ENCODE peak calls at places on chromosomes 3 and 15, in five cellular contexts. One of them, this sample, is unnamed.

GRCh38 chr3:102299125-102299877 is 135.5 kb upstream of the ZPLD1 start:
- DNase-seq in A549: no peak
- DNase-seq in spleen: no peak
- DNase-seq in fibroblast of lung: no peak
- DNase-seq in kidney: no peak
- DNase-seq in this sample: no peak

GRCh38 chr3:32443471-32443870 is 51.8 kb downstream of the CMTM7 start:
- DNase-seq in A549: no peak
- DNase-seq in spleen: no peak
- DNase-seq in fibroblast of lung: peak; percentile 39
- DNase-seq in kidney: no peak
- DNase-seq in this sample: no peak

GRCh38 chr3:11002456-11002855 is 9.9 kb downstream of the SLC6A1 start:
- DNase-seq in A549: no peak
- DNase-seq in spleen: no peak
- DNase-seq in fibroblast of lung: no peak
- DNase-seq in kidney: no peak
- DNase-seq in this sample: no peak

GRCh38 chr3:136818851-136819783 is at the start of gene SLC35G2:
- DNase-seq in A549: peak; percentile 66
- DNase-seq in spleen: peak; percentile 83
- DNase-seq in fibroblast of lung: peak; percentile 87
- DNase-seq in kidney: peak; percentile 76
- DNase-seq in this sample: peak; percentile 58

GRCh38 chr3:159765860-159766294 is 222.8 kb upstream of the IL12A start:
- DNase-seq in A549: no peak
- DNase-seq in spleen: no peak
- DNase-seq in fibroblast of lung: no peak
- DNase-seq in kidney: no peak
- DNase-seq in this sample: no peak

GRCh38 chr15:66196565-66196964 is 57.0 kb downstream of the MEGF11 start:
- DNase-seq in A549: no peak
- DNase-seq in spleen: no peak
- DNase-seq in fibroblast of lung: no peak
- DNase-seq in kidney: no peak
- DNase-seq in this sample: no peak

GRCh38 chr3:42148982-42149432 is 57.9 kb downstream of the TRAK1 start:
- DNase-seq in A549: peak; percentile 15
- DNase-seq in spleen: no peak
- DNase-seq in fibroblast of lung: peak; percentile 89
- DNase-seq in kidney: no peak
- DNase-seq in this sample: peak; percentile 29

GRCh38 chr15:66390670-66391069 is 4.0 kb downstream of the MAP2K1 start:
- DNase-seq in A549: no peak
- DNase-seq in spleen: no peak
- DNase-seq in fibroblast of lung: peak; percentile 15
- DNase-seq in kidney: no peak
- DNase-seq in this sample: no peak

GRCh38 chr3:76129441-76129840 is 344.1 kb upstream of the ZNF717 start:
- DNase-seq in A549: no peak
- DNase-seq in spleen: no peak
- DNase-seq in fibroblast of lung: no peak
- DNase-seq in kidney: no peak
- DNase-seq in this sample: no peak

GRCh38 chr3:23459915-23460546 is 256.9 kb downstream of the UBE2E2 start:
- DNase-seq in A549: no peak
- DNase-seq in spleen: no peak
- DNase-seq in fibroblast of lung: no peak
- DNase-seq in kidney: no peak
- DNase-seq in this sample: no peak

GRCh38 chr15:53522878-53523455 is 236.5 kb downstream of the WDR72 start:
- DNase-seq in A549: no peak
- DNase-seq in spleen: no peak
- DNase-seq in fibroblast of lung: no peak
- DNase-seq in kidney: no peak
- DNase-seq in this sample: peak; percentile 88

GRCh38 chr3:162538906-162539305 is 1042.3 kb downstream of the OTOL1 start:
- DNase-seq in A549: no peak
- DNase-seq in spleen: no peak
- DNase-seq in fibroblast of lung: no peak
- DNase-seq in kidney: no peak
- DNase-seq in this sample: no peak

GRCh38 chr3:51796859-51797258 is 17.8 kb upstream of the IQCF6 start:
- DNase-seq in A549: no peak
- DNase-seq in spleen: no peak
- DNase-seq in fibroblast of lung: no peak
- DNase-seq in kidney: no peak
- DNase-seq in this sample: no peak

GRCh38 chr15:52730163-52730562 is 51.0 kb upstream of the ATOSA start:
- DNase-seq in A549: peak; percentile 35
- DNase-seq in spleen: no peak
- DNase-seq in fibroblast of lung: no peak
- DNase-seq in kidney: no peak
- DNase-seq in this sample: no peak

GRCh38 chr3:151015762-151016161 is 43.2 kb upstream of the CLRN1 start:
- DNase-seq in A549: no peak
- DNase-seq in spleen: no peak
- DNase-seq in fibroblast of lung: no peak
- DNase-seq in kidney: no peak
- DNase-seq in this sample: no peak

GRCh38 chr3:107063351-107063750 is 313.9 kb upstream of the CCDC54 start:
- DNase-seq in A549: no peak
- DNase-seq in spleen: no peak
- DNase-seq in fibroblast of lung: no peak
- DNase-seq in kidney: no peak
- DNase-seq in this sample: no peak

GRCh38 chr3:59017617-59017984 is 32.2 kb downstream of the CFAP20DC start:
- DNase-seq in A549: no peak
- DNase-seq in spleen: no peak
- DNase-seq in fibroblast of lung: no peak
- DNase-seq in kidney: peak; percentile 35
- DNase-seq in this sample: no peak

GRCh38 chr3:127033786-127034185 is 50.9 kb downstream of the PLXNA1 start:
- DNase-seq in A549: no peak
- DNase-seq in spleen: no peak
- DNase-seq in fibroblast of lung: no peak
- DNase-seq in kidney: peak; percentile 56
- DNase-seq in this sample: no peak

GRCh38 chr15:19987389-19988048 is 554.1 kb downstream of the GOLGA6L6 start:
- DNase-seq in A549: no peak
- DNase-seq in spleen: no peak
- DNase-seq in fibroblast of lung: no peak
- DNase-seq in kidney: no peak
- DNase-seq in this sample: no peak

GRCh38 chr3:117278424-117279190 is 569.0 kb downstream of the TUSC7 start:
- DNase-seq in A549: peak; percentile 90
- DNase-seq in spleen: no peak
- DNase-seq in fibroblast of lung: peak; percentile 8
- DNase-seq in kidney: no peak
- DNase-seq in this sample: no peak

GRCh38 chr3:8501388-8502131 is at the start of gene LMCD1:
- DNase-seq in A549: peak; percentile 97
- DNase-seq in spleen: peak; percentile 94
- DNase-seq in fibroblast of lung: peak; percentile 95
- DNase-seq in kidney: peak; percentile 99
- DNase-seq in this sample: peak; percentile 94

GRCh38 chr3:55320928-55321327 is 166.2 kb downstream of the WNT5A start:
- DNase-seq in A549: no peak
- DNase-seq in spleen: no peak
- DNase-seq in fibroblast of lung: peak; percentile 30
- DNase-seq in kidney: no peak
- DNase-seq in this sample: no peak

GRCh38 chr3:187986514-187986934 is 167.4 kb upstream of the LPP start:
- DNase-seq in A549: peak; percentile 70
- DNase-seq in spleen: no peak
- DNase-seq in fibroblast of lung: peak; percentile 75
- DNase-seq in kidney: no peak
- DNase-seq in this sample: peak; percentile 55

GRCh38 chr15:64803526-64803925 is 21.9 kb downstream of the PIF1 start:
- DNase-seq in A549: no peak
- DNase-seq in spleen: no peak
- DNase-seq in fibroblast of lung: no peak
- DNase-seq in kidney: no peak
- DNase-seq in this sample: no peak

GRCh38 chr15:64804619-64805018 is 20.8 kb downstream of the PIF1 start:
- DNase-seq in A549: no peak
- DNase-seq in spleen: no peak
- DNase-seq in fibroblast of lung: no peak
- DNase-seq in kidney: no peak
- DNase-seq in this sample: no peak

GRCh38 chr15:64800476-64800875 is 25.0 kb downstream of the PIF1 start:
- DNase-seq in A549: peak; percentile 33
- DNase-seq in spleen: no peak
- DNase-seq in fibroblast of lung: no peak
- DNase-seq in kidney: no peak
- DNase-seq in this sample: no peak
- H3K27ac ChIP-seq in A549: no peak overlapping the region
- H3K27ac ChIP-seq in spleen: no peak overlapping the region
- H3K27ac ChIP-seq in fibroblast of lung: no peak overlapping the region
- H3K27ac ChIP-seq in kidney: no peak overlapping the region
- H3K27ac ChIP-seq in this sample: no peak overlapping the region

GRCh38 chr15:71128939-71129562 is 13.8 kb downstream of the THSD4 start:
- DNase-seq in A549: peak; percentile 61
- DNase-seq in spleen: no peak
- DNase-seq in fibroblast of lung: no peak
- DNase-seq in kidney: no peak
- DNase-seq in this sample: no peak

GRCh38 chr15:71124937-71125755 is 9.9 kb downstream of the THSD4 start:
- DNase-seq in A549: no peak
- DNase-seq in spleen: no peak
- DNase-seq in fibroblast of lung: peak; percentile 37
- DNase-seq in kidney: no peak
- DNase-seq in this sample: peak; percentile 33

GRCh38 chr15:71127083-71127482 is 11.8 kb downstream of the THSD4 start:
- DNase-seq in A549: no peak
- DNase-seq in spleen: no peak
- DNase-seq in fibroblast of lung: no peak
- DNase-seq in kidney: no peak
- DNase-seq in this sample: no peak

GRCh38 chr15:71129660-71130059 is 14.4 kb downstream of the THSD4 start:
- DNase-seq in A549: peak; percentile 51
- DNase-seq in spleen: no peak
- DNase-seq in fibroblast of lung: no peak
- DNase-seq in kidney: no peak
- DNase-seq in this sample: no peak

DNA sequence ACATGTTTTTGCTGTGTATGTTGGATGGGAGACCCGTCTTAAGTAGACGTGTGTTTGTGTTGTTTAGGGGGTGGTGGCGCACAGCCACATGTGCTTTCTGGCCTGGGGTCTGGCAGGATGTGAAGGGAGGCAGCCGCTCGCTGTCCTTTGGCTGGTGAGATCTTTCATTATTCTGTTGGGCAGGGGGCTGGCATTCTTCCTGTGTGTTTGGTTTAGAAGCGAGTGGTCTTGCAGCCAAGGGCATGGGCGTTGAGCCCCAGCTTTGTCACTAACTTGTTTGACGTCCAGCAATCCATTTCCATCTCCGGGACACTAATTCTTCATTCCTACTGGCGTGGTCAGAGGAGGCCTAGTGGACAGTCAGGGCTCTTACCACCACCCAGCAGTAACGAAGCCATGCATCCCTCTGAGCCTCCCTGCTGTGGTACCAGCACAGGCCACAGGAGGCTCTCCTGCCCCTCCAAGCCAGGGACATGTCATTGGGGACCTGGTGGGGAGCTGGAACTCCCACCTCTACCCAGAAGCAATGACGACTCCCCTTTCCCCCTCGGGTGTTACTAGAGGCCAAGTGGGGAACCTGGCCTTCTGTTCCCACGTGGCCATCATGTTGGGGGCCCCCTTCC is 10.7 kb downstream of the THSD4 start:
- DNase-seq in A549: peak; percentile 68
- DNase-seq in spleen: no peak
- DNase-seq in fibroblast of lung: peak; percentile 46
- DNase-seq in kidney: no peak
- DNase-seq in this sample: no peak
- TF ChIP-seq CTCF in A549: no peak
- TF ChIP-seq CTCF in spleen: no peak
- TF ChIP-seq CTCF in fibroblast of lung: peak; percentile 52
- TF ChIP-seq CTCF in kidney: no peak
- TF ChIP-seq CTCF in this sample: no peak

DNA sequence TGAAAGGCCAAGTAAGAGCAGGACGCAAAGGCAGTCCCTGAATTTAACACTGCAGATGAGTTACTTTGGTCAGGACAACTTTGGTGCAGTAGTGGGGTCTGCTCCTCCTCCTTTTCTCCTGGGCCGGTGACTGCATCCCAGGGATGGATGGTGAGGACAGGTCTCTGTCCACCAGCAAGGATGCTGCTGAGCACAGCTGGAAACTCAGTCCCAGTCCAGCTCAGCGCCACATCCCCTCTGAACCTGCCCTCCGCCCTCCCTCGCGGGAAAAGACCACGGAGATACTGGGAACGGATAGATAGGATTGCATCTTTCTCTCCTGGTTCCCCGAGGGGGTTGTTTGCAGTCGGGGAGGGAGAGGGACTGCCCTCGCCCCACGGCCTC is 13.8 kb downstream of the GRAMD2A start:
- DNase-seq in A549: no peak
- DNase-seq in spleen: peak; percentile 45
- DNase-seq in fibroblast of lung: no peak
- DNase-seq in kidney: no peak
- DNase-seq in this sample: no peak
- H3K4me3 ChIP-seq in A549: peak overlapping the region; percentile 46
- H3K4me3 ChIP-seq in spleen: no peak overlapping the region
- H3K4me3 ChIP-seq in fibroblast of lung: no peak overlapping the region
- H3K4me3 ChIP-seq in kidney: peak overlapping the region; percentile 11
- H3K4me3 ChIP-seq in this sample: no peak overlapping the region

GRCh38 chr15:38036790-38037338 is 102.4 kb downstream of the TMCO5A start:
- DNase-seq in A549: no peak
- DNase-seq in spleen: no peak
- DNase-seq in fibroblast of lung: no peak
- DNase-seq in kidney: no peak
- DNase-seq in this sample: no peak

GRCh38 chr15:38042707-38043445 is 108.4 kb downstream of the TMCO5A start:
- DNase-seq in A549: no peak
- DNase-seq in spleen: peak; percentile 82
- DNase-seq in fibroblast of lung: no peak
- DNase-seq in kidney: no peak
- DNase-seq in this sample: no peak

GRCh38 chr15:38038659-38039442 is 104.4 kb downstream of the TMCO5A start:
- DNase-seq in A549: no peak
- DNase-seq in spleen: no peak
- DNase-seq in fibroblast of lung: peak; percentile 71
- DNase-seq in kidney: no peak
- DNase-seq in this sample: no peak

GRCh38 chr15:38040615-38041014 is 106.2 kb downstream of the TMCO5A start:
- DNase-seq in A549: no peak
- DNase-seq in spleen: no peak
- DNase-seq in fibroblast of lung: no peak
- DNase-seq in kidney: no peak
- DNase-seq in this sample: no peak

DNA sequence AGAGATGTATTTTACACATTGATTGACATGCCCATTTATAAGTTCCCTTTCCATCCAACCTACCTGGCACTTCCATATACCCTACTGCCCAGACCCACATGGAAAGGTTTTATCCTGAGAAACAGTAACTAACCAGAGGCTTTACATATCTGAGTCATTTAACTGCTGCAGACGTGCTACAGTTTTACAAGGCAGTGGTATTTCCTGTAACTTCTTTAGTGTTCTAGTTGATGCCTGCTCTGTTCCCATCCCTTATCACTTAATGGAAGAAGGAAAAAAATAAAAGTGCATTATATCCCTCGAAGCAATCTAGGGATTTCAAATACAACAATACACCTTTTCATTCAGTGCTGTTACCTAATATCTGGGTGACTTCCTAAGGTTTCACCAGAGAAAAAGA is 107.1 kb downstream of the TMCO5A start:
- DNase-seq in A549: no peak
- DNase-seq in spleen: no peak
- DNase-seq in fibroblast of lung: peak; percentile 34
- DNase-seq in kidney: no peak
- DNase-seq in this sample: no peak
- H3K27ac ChIP-seq in A549: no peak overlapping the region
- H3K27ac ChIP-seq in spleen: no peak overlapping the region
- H3K27ac ChIP-seq in fibroblast of lung: no peak overlapping the region
- H3K27ac ChIP-seq in kidney: no peak overlapping the region
- H3K27ac ChIP-seq in this sample: no peak overlapping the region